ENCODE peak calls at places on chromosomes 5 and 9, in ten cellular contexts. V, J, I, M, N, K, Z, W, A and E are unnamed samples.

GRCh38 chr5:131357739-131358561 is 94.1 kb downstream of the CDC42SE2 start:
- DNase-seq in N (no peak), M (no peak), J (no peak), Z (no peak), I (no peak), W (no peak), V (no peak), A (no peak), K (no peak), E (no peak)

GRCh38 chr5:140141241-140141640 is 15.5 kb downstream of the IGIP start:
- DNase-seq in J (no peak), K (no peak), W (no peak), M (no peak), A (no peak), N (no peak), Z (no peak), I (no peak), V (no peak), E (no peak)

GRCh38 chr9:68507098-68507795 is 33.4 kb downstream of the TMEM252 start:
- DNase-seq in Z (no peak), M (no peak), J (no peak), N (peak; percentile 26), I (no peak), A (no peak), K (no peak), W (peak; percentile 9), V (no peak), E (no peak)

GRCh38 chr5:174563899-174564298 is 160.5 kb upstream of the MSX2 start:
- DNase-seq in W (no peak), J (no peak), I (no peak), K (no peak), N (no peak), A (no peak), Z (no peak), V (no peak), M (no peak), E (peak; percentile 88)

GRCh38 chr9:135522931-135523330 is 1.7 kb downstream of the LCN1 start:
- DNase-seq in A (no peak), K (no peak), Z (no peak), I (no peak), V (no peak), W (no peak), J (no peak), N (no peak), M (peak; percentile 73), E (no peak)

GRCh38 chr9:128323192-128323730 is 622 bp downstream of the COQ4 start:
- DNase-seq in Z (no peak), N (no peak), V (no peak), M (no peak), K (no peak), J (no peak), I (no peak), W (no peak), A (no peak), E (no peak)

GRCh38 chr5:65062684-65063083 is 294.0 kb downstream of the CWC27 start:
- DNase-seq in J (peak; percentile 54), M (no peak), K (no peak), W (no peak), N (no peak), Z (no peak), I (no peak), A (no peak), V (peak; percentile 72), E (peak; percentile 75)

GRCh38 chr9:76464706-76465105 is 5.7 kb downstream of the GCNT1 start:
- DNase-seq in M (no peak), W (no peak), I (no peak), V (no peak), Z (no peak), N (no peak), J (no peak), K (no peak), A (no peak), E (no peak)

DNA sequence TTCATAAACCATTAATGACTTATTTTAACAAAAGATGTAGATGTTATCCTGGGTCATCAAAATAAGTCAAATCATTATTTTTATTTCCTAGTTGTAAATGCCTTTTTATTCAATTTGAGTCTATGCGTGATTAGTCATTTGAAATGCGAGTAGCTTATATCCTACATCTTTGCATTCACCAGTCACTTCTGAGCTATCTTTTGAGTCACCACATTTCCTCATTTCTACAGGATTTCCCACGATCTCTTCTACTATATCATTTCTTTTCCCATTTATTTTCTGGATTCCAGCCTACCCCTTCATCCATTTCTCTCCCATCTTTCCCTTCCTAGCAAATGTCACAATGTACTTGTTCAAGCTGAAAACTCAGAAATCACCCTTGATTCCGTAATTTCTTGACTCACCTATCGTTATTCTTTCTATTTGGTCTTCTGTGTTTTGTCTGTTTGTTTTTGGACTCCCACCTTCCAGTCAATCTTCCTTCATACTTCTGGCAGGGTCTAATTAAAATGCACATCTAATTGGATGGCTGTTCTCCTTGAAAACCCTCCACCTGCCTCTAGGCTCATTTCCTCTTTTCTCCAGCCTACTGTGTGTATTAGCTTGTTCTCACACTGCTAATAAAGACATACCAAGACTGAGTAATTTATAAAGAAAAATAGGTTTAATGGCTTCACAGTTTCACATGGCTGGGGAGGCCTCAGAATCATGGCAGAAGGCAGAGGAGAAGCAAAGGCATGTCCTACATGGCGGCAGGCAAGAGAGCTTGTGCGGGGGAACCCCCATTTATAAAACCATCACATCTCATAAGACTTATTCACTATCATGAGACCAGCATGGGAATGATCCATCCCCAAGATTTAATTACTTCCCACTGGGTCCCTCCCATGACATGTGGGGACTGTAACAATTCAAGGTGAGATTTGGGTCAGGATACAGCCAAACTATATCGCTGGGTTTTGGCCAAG is 112.4 kb downstream of the MEF2C start:
- DNase-seq in Z (no peak), J (no peak), A (no peak), K (no peak), I (no peak), M (no peak), W (no peak), N (no peak), V (no peak), E (no peak)
- H3K36me3 ChIP-seq in Z (no peaks in the 10 kb centered on the region), J (no peaks in the 10 kb centered on the region), A (peaks cover 4% of the 10 kb centered on the region), K (no peaks in the 10 kb centered on the region), I (no peaks in the 10 kb centered on the region), M (peaks cover 5% of the 10 kb centered on the region), W (peaks cover 30% of the 10 kb centered on the region), N (no peaks in the 10 kb centered on the region), V (peaks cover 39% of the 10 kb centered on the region), E (peaks cover 3% of the 10 kb centered on the region)

DNA sequence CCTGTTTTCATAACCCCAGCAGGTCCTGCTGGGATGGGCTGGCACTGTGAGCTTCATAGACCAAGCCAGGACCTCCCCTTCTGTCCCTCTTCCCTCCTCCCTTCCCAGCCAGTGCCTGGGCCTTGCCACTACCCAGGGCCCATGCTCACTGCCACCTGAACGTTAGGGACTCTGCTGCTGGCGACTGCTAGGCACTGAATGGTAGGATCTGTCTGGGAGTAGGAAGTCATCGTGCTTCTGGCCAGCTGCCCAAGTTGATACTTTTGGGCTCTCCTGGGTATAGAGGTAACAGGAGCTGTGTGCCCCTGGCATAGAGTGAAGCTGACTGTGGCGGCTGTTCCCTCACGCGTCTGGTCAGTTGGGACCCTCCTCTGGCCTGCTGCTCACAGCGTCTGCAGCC is 8.4 kb downstream of the TRIM41 start:
- DNase-seq in W (no peak), Z (no peak), V (no peak), K (no peak), M (no peak), J (no peak), N (no peak), I (no peak), A (no peak), E (no peak)
- H3K36me3 ChIP-seq in W (peaks cover 85% of the 10 kb centered on the region), Z (peaks cover 7% of the 10 kb centered on the region), V (peaks cover 81% of the 10 kb centered on the region), K (no peaks in the 10 kb centered on the region), M (peaks cover 68% of the 10 kb centered on the region), J (no peaks in the 10 kb centered on the region), N (peaks cover 93% of the 10 kb centered on the region), I (no peaks in the 10 kb centered on the region), A (peaks cover 96% of the 10 kb centered on the region), E (peaks cover 86% of the 10 kb centered on the region)

GRCh38 chr9:131589993-131590392 is 44.7 kb downstream of the PRRT1B start:
- DNase-seq in N (no peak), Z (no peak), V (no peak), I (no peak), K (no peak), M (no peak), A (no peak), J (no peak), W (no peak), E (no peak)

GRCh38 chr9:131589124-131589711 is 43.9 kb downstream of the PRRT1B start:
- DNase-seq in K (no peak), A (no peak), M (no peak), V (no peak), W (no peak), Z (no peak), I (peak; percentile 14), N (no peak), J (no peak), E (no peak)

GRCh38 chr9:131587331-131587730 is 42.0 kb downstream of the PRRT1B start:
- DNase-seq in J (no peak), Z (no peak), V (peak; percentile 11), W (no peak), I (no peak), K (no peak), A (no peak), M (no peak), N (no peak), E (no peak)

GRCh38 chr9:131587906-131588305 is 42.6 kb downstream of the PRRT1B start:
- DNase-seq in V (no peak), W (no peak), Z (no peak), N (no peak), A (no peak), J (no peak), M (no peak), K (no peak), I (no peak), E (no peak)

DNA sequence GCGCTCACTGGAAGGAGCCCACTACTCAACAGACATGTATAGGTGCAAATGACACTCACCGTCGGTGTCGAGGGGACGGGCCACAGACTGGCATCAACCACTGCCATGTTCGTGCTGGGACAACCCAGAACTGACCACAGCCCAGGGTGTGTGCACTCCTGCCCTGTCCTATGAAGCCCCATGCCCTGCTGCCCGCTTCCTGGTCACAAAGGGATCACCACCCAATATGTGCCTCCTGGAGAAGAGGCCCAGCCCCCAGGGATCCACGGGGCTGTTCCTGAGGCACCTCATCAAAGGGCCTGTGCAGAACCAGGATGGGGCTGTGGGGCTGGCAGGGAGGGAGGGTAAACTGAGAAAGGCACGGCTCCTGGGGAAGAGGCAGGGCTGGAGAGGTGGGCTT is 43.1 kb downstream of the PRRT1B start:
- DNase-seq in N (no peak), V (peak; percentile 18), M (no peak), K (no peak), W (no peak), J (no peak), A (no peak), I (no peak), Z (no peak), E (no peak)
- H3K36me3 ChIP-seq in N (peaks cover 87% of the 10 kb centered on the region), V (peaks cover 81% of the 10 kb centered on the region), M (peaks cover 72% of the 10 kb centered on the region), K (no peaks in the 10 kb centered on the region), W (peaks cover 30% of the 10 kb centered on the region), J (no peaks in the 10 kb centered on the region), A (peaks cover 81% of the 10 kb centered on the region), I (no peaks in the 10 kb centered on the region), Z (no peaks in the 10 kb centered on the region), E (peaks cover 5% of the 10 kb centered on the region)

GRCh38 chr5:111383288-111383970 is 128.9 kb downstream of the STARD4 start:
- DNase-seq in A (no peak), K (no peak), Z (no peak), V (no peak), I (no peak), J (no peak), M (no peak), N (no peak), W (no peak), E (peak; percentile 62)

GRCh38 chr5:111385970-111386831 is 126.1 kb downstream of the STARD4 start:
- DNase-seq in Z (no peak), W (no peak), J (no peak), A (no peak), K (no peak), N (no peak), V (no peak), M (no peak), I (peak; percentile 18), E (no peak)

GRCh38 chr5:111384220-111384619 is 128.1 kb downstream of the STARD4 start:
- DNase-seq in I (no peak), Z (no peak), A (no peak), N (no peak), J (no peak), K (no peak), W (no peak), V (no peak), M (no peak), E (no peak)

GRCh38 chr5:111389390-111390082 is 122.8 kb downstream of the STARD4 start:
- DNase-seq in M (no peak), V (no peak), K (no peak), Z (no peak), N (no peak), A (no peak), J (no peak), I (no peak), W (no peak), E (peak; percentile 58)

GRCh38 chr5:111386832-111387162 is 125.5 kb downstream of the STARD4 start:
- DNase-seq in W (no peak), J (no peak), Z (no peak), K (no peak), I (no peak), V (no peak), M (no peak), A (no peak), N (no peak), E (no peak)
- H3K36me3 ChIP-seq in W (no peaks in the 10 kb centered on the region), J (no peaks in the 10 kb centered on the region), Z (no peaks in the 10 kb centered on the region), K (no peaks in the 10 kb centered on the region), I (no peaks in the 10 kb centered on the region), V (no peaks in the 10 kb centered on the region), M (no peaks in the 10 kb centered on the region), A (no peaks in the 10 kb centered on the region), N (no peaks in the 10 kb centered on the region), E (no peaks in the 10 kb centered on the region)